ENCODE peak calls at places on chromosome 11, in six cellular contexts. Q is thoracic aorta, J is right cardiac atrium, S is Karpas-422, R is stomach, K is A549. A is an unnamed sample.

GRCh38 chr11:1481861-1482441 is 4.6 kb downstream of the MOB2 start:
- DNase-seq in S (no peak), J (peak; percentile 45), K (no peak), R (no peak), Q (no peak), A (peak; percentile 75)

GRCh38 chr11:94774345-94774744 is 6.2 kb downstream of the AMOTL1 start:
- DNase-seq in Q (no peak), K (no peak), R (no peak), J (no peak), S (no peak), A (no peak)

GRCh38 chr11:11263238-11264030 is 89.6 kb downstream of the CSNK2A3 start:
- DNase-seq in R (no peak), S (peak; percentile 86), Q (no peak), J (no peak), K (no peak), A (no peak)

GRCh38 chr11:75873417-75874148 is 58.6 kb downstream of the UVRAG start:
- DNase-seq in R (no peak), Q (no peak), S (peak; percentile 78), K (no peak), J (no peak), A (no peak)

GRCh38 chr11:79206951-79207350 is 233.9 kb downstream of the TENM4 start:
- DNase-seq in R (no peak), J (no peak), S (no peak), Q (no peak), K (no peak), A (no peak)

GRCh38 chr11:14687456-14687855 is 43.9 kb downstream of the PDE3B start:
- DNase-seq in S (no peak), Q (no peak), J (no peak), K (no peak), R (no peak), A (no peak)

GRCh38 chr11:59417023-59417422 is 9.2 kb downstream of the OR5A2 start:
- DNase-seq in S (no peak), J (no peak), Q (no peak), R (no peak), K (no peak), A (no peak)

GRCh38 chr11:47980907-47981621 is 705 bp downstream of the PTPRJ start:
- DNase-seq in Q (no peak), K (peak; percentile 34), S (peak; percentile 75), J (peak; percentile 82), R (peak; percentile 65), A (peak; percentile 84)

GRCh38 chr11:67596753-67597300 is 9.9 kb upstream of the NDUFV1 start:
- DNase-seq in J (no peak), K (no peak), S (no peak), R (no peak), Q (no peak), A (no peak)

GRCh38 chr11:79018371-79018849 is 422.4 kb downstream of the TENM4 start:
- DNase-seq in K (no peak), Q (no peak), J (no peak), S (no peak), R (no peak), A (no peak)

GRCh38 chr11:44033856-44034255 is 13.9 kb upstream of the ACCSL start:
- DNase-seq in K (no peak), Q (no peak), J (no peak), S (no peak), R (no peak), A (no peak)

GRCh38 chr11:119832132-119832531 is 103.1 kb upstream of the NECTIN1 start:
- DNase-seq in K (no peak), J (no peak), S (no peak), R (no peak), Q (no peak), A (no peak)

GRCh38 chr11:67379061-67380058 is 6.0 kb upstream of the CLCF1 start:
- DNase-seq in S (no peak), R (no peak), J (no peak), Q (no peak), K (peak; percentile 89), A (peak; percentile 63)

GRCh38 chr11:65492387-65492636 is 6.5 kb upstream of the MALAT1 start:
- DNase-seq in S (no peak), K (no peak), J (no peak), R (no peak), Q (no peak), A (no peak)

GRCh38 chr11:65491163-65491465 is 7.7 kb upstream of the MALAT1 start:
- DNase-seq in Q (no peak), S (no peak), K (no peak), J (peak; percentile 64), R (no peak), A (peak; percentile 68)

GRCh38 chr11:65492637-65493366 is 6.0 kb upstream of the MALAT1 start:
- DNase-seq in Q (peak; percentile 73), J (peak; percentile 96), R (peak; percentile 85), K (peak; percentile 91), S (no peak), A (peak; percentile 92)

GRCh38 chr11:65491614-65492386 is 7.0 kb upstream of the MALAT1 start:
- DNase-seq in Q (peak; percentile 84), K (peak; percentile 96), J (peak; percentile 93), R (peak; percentile 86), S (no peak), A (peak; percentile 95)

GRCh38 chr11:65493367-65494176 is 5.3 kb upstream of the MALAT1 start:
- DNase-seq in R (peak; percentile 88), Q (peak; percentile 80), K (peak; percentile 95), S (no peak), J (peak; percentile 85), A (peak; percentile 87)
- H3K4me1 ChIP-seq in R (peaks cover 85% of the 10 kb centered on the region), Q (peaks cover 90% of the 10 kb centered on the region), K (peaks cover 91% of the 10 kb centered on the region), S (peaks cover 65% of the 10 kb centered on the region), J (peaks cover 43% of the 10 kb centered on the region), A (peaks cover 64% of the 10 kb centered on the region)

DNA sequence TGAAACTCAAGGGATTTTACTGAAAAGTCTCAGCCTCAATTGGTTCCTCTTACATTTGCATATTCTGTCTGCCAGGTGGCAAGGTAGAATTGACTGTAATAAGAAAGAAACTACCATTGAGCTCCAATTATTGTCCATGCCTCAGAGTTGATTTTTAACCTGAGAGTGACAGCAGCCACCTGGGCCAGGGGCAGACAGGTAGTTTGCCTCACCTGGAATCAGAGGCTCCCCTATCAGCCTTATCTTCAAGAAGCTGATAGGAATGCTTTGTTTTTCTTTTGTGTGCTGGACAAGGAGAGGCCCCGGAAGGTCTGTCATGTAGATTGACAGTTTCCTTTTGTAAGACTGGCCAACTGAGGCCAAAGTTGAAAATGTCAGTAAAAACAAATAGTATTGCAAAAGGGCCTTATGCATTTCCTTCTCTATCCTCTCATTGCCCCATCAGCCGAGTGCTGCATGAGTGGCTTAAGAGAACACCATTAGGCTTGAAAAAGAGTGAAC is 34.1 kb downstream of the CD44 start:
- DNase-seq in K (no peak), Q (no peak), J (no peak), R (peak; percentile 34), S (peak; percentile 55), A (no peak)
- H3K27ac ChIP-seq in K (peak overlapping the region; percentile 57), Q (peak overlapping the region; percentile 2), J (peak overlapping the region; percentile 30), R (peak overlapping the region; percentile 63), S (no peak overlapping the region), A (no peak overlapping the region)

GRCh38 chr11:130778026-130778425 is 138.3 kb downstream of the SNX19 start:
- DNase-seq in K (no peak), S (no peak), J (no peak), Q (no peak), R (no peak), A (no peak)
- H3K4me1 ChIP-seq in K (peaks cover 15% of the 10 kb centered on the region), S (no peaks in the 10 kb centered on the region), J (peaks cover 6% of the 10 kb centered on the region), Q (peaks cover 15% of the 10 kb centered on the region), R (peaks cover 12% of the 10 kb centered on the region), A (no peaks in the 10 kb centered on the region)

GRCh38 chr11:35214792-35215193 is 75.8 kb downstream of the CD44 start:
- DNase-seq in S (no peak), J (no peak), K (peak; percentile 46), R (no peak), Q (no peak), A (no peak)
- H3K27ac ChIP-seq in S (no peak overlapping the region), J (no peak overlapping the region), K (peak overlapping the region; percentile 21), R (no peak overlapping the region), Q (no peak overlapping the region), A (no peak overlapping the region)

GRCh38 chr11:134719397-134719796 is 307.4 kb upstream of the B3GAT1 start:
- DNase-seq in J (no peak), Q (no peak), K (no peak), R (no peak), S (no peak), A (no peak)
- H3K4me1 ChIP-seq in J (no peaks in the 10 kb centered on the region), Q (no peaks in the 10 kb centered on the region), K (no peaks in the 10 kb centered on the region), R (no peaks in the 10 kb centered on the region), S (no peaks in the 10 kb centered on the region), A (no peaks in the 10 kb centered on the region)